ENCODE peak calls at places on chromosomes 2 and 18, in eight cellular contexts. I, M, P, S, X, A, J and F are unnamed samples.

GRCh38 chr2:133040175-133040574 is 370.2 kb upstream of the LYPD1 start:
- DNase-seq in I (no peak), M (no peak), P (no peak), S (no peak), X (no peak), A (no peak), J (no peak), F (no peak)

GRCh38 chr2:71072492-71072891 is 4.0 kb downstream of the NAGK start:
- DNase-seq in I (no peak), M (no peak), P (no peak), S (no peak), X (no peak), A (no peak), J (no peak), F (no peak)

GRCh38 chr2:62277688-62278087 is 81.8 kb downstream of the B3GNT2 start:
- DNase-seq in I (no peak), M (no peak), P (no peak), S (no peak), X (no peak), A (no peak), J (no peak), F (no peak)

GRCh38 chr18:75247601-75248421 is 37.2 kb downstream of the TSHZ1 start:
- DNase-seq in I (peak), M (no peak), P (peak), S (no peak), X (no peak), A (no peak), J (no peak), F (no peak)

GRCh38 chr2:39875914-39876267 is 96.8 kb upstream of the THUMPD2 start:
- DNase-seq in I (no peak), M (no peak), P (no peak), S (no peak), X (no peak), A (no peak), J (no peak), F (no peak)

GRCh38 chr2:241069821-241070281 is 32.2 kb downstream of the MTERF4 start:
- DNase-seq in I (no peak), M (no peak), P (no peak), S (no peak), X (no peak), A (no peak), J (peak), F (no peak)

GRCh38 chr2:168948621-168949212 is 47.6 kb downstream of the G6PC2 start:
- DNase-seq in I (peak), M (no peak), P (no peak), S (no peak), X (no peak), A (no peak), J (no peak), F (no peak)

GRCh38 chr2:224820283-224820991 is 104.3 kb upstream of the CCDC195 start:
- DNase-seq in I (no peak), M (no peak), P (no peak), S (no peak), X (no peak), A (no peak), J (no peak), F (no peak)

GRCh38 chr2:119366161-119366648 is 429 bp downstream of the C2orf76 start:
- DNase-seq in I (peak), M (no peak), P (peak), S (no peak), X (no peak), A (no peak), J (no peak), F (no peak)

GRCh38 chr2:160494243-160494642 is 636 bp upstream of the RBMS1 start:
- DNase-seq in I (peak), M (no peak), P (no peak), S (no peak), X (no peak), A (no peak), J (no peak), F (no peak)

GRCh38 chr2:196927318-196928225 is 1.1 kb upstream of the PGAP1 start:
- DNase-seq in I (peak), M (no peak), P (peak), S (no peak), X (no peak), A (peak), J (no peak), F (no peak)

GRCh38 chr18:47594063-47594462 is 336.4 kb downstream of the SMAD2 start:
- DNase-seq in I (no peak), M (no peak), P (no peak), S (no peak), X (no peak), A (no peak), J (no peak), F (no peak)

GRCh38 chr2:9408641-9409151 is 14.6 kb downstream of the ITGB1BP1 start:
- DNase-seq in I (no peak), M (no peak), P (no peak), S (no peak), X (no peak), A (no peak), J (peak), F (no peak)

GRCh38 chr2:84991404-84992151 is 20.6 kb downstream of the KCMF1 start:
- DNase-seq in I (peak), M (no peak), P (peak), S (no peak), X (no peak), A (no peak), J (no peak), F (no peak)

GRCh38 chr2:156182132-156182531 is 150.4 kb downstream of the NR4A2 start:
- DNase-seq in I (no peak), M (no peak), P (no peak), S (peak), X (no peak), A (no peak), J (no peak), F (no peak)

GRCh38 chr2:199704358-199705238 is 146.4 kb downstream of the FTCDNL1 start:
- DNase-seq in I (peak), M (no peak), P (no peak), S (no peak), X (no peak), A (peak), J (no peak), F (no peak)

GRCh38 chr18:38909972-38910371 is 1344.4 kb upstream of the CELF4 start:
- DNase-seq in I (no peak), M (no peak), P (no peak), S (no peak), X (no peak), A (no peak), J (no peak), F (no peak)

GRCh38 chr18:26685438-26686173 is 137.3 kb upstream of the KCTD1 start:
- DNase-seq in I (no peak), M (no peak), P (no peak), S (no peak), X (no peak), A (no peak), J (no peak), F (peak)

DNA sequence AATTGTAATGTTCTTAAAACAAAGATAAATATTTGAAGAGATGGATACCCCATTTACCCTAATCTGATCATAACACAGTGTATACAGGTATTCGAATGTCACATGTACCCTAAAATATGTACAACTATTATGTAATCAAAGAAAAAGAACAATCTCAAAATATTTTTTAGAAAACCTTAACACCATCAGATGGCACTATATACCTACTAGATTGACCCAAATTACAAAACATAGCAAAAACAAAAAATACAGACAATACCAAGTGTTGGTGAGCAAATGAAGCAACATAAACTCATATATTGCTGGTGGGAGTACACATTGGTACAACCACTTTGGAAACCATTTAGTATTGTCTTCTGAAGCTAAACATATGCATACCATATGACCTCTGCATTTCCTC is 55.6 kb downstream of the GDF7 start:
- DNase-seq in I (no peak), M (no peak), P (no peak), S (no peak), X (no peak), A (no peak), J (no peak), F (no peak)
- TF ChIP-seq CTCF in I (no peak), M (no peak), P (peak), S (no peak), X (no peak), A (no peak), J (no peak), F (no peak)

GRCh38 chr2:31886700-31887099 is 124.1 kb downstream of the MEMO1 start:
- DNase-seq in I (peak), M (no peak), P (no peak), S (no peak), X (no peak), A (no peak), J (no peak), F (no peak)
- TF ChIP-seq CTCF in I (peak), M (no peak), P (peak), S (peak), X (peak), A (no peak), J (peak), F (no peak)

GRCh38 chr18:77068890-77069312 is 63.7 kb downstream of the MBP start:
- DNase-seq in I (no peak), M (no peak), P (no peak), S (no peak), X (peak), A (no peak), J (no peak), F (no peak)

GRCh38 chr18:77066689-77067088 is 65.9 kb downstream of the MBP start:
- DNase-seq in I (no peak), M (no peak), P (no peak), S (no peak), X (no peak), A (no peak), J (no peak), F (no peak)

GRCh38 chr18:77068321-77068841 is 64.2 kb downstream of the MBP start:
- DNase-seq in I (peak), M (no peak), P (peak), S (no peak), X (no peak), A (no peak), J (no peak), F (no peak)

GRCh38 chr18:77066101-77066500 is 66.5 kb downstream of the MBP start:
- DNase-seq in I (no peak), M (no peak), P (no peak), S (no peak), X (no peak), A (no peak), J (no peak), F (no peak)

DNA sequence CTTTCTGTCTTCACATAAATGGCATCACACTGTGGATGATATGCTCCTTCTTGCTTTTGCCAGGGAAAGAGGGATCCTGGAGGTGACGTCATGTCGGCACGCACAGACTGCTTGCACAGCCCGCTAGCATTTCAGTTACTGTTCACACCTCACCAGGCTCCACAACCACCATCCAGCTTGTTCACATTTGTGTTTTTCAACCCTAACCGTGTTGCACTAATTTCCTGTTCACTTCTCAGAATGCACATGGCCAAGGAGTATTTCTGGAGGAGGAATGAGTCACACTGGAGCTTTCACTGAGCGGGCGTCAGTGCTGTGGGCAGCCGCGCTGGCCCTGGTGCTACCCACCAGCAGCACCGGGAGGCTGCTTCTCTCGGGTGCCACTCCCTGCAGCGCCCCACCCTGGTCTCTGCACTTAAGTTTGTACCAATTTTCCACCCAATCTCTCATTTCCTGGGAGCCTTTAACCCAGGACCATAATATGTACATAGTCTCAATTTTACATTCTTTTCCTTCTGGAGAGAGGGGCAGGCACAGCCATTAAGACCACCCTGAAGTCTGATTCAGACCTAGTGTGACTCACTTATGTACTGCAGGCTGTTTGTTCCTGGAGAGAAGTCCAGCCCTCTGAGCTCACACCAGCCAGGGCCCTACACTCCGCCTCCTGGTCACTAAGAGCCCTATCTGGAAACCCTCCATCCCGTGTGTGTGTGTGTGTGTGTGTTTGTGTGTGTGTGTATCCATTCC is 65.1 kb downstream of the MBP start:
- DNase-seq in I (peak), M (no peak), P (peak), S (no peak), X (peak), A (peak), J (no peak), F (no peak)
- TF ChIP-seq CTCF in I (peak), M (no peak), P (peak), S (no peak), X (peak), A (no peak), J (peak), F (no peak)

DNA sequence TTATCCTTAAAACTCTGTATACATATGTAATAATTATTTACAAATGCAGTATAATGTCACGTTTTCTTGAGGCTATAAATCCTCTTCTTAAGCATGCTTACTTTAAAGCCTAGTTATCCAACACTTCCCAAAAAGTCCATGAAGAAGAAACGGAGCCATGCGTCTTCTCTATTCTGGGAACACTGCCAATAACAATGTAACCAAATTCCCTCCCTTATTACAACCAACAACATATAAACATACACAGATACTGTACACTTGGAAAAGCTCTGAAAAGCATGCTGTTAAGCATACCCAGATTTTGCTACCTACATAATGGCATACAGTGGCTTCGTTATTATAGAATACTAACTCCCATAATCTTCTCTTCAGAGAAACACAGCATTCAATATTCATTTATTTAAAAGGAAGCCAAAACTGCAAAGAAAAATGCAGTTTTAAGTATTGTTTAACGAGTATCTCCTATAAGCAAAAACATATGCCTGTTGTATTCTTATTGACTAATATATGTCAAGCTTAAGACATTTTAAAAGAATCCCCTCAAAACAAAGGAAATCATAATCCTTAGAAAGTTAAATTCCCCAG is 83.5 kb downstream of the SLC25A12 start:
- DNase-seq in I (peak), M (no peak), P (no peak), S (no peak), X (no peak), A (no peak), J (no peak), F (no peak)
- TF ChIP-seq CTCF in I (no peak), M (no peak), P (no peak), S (no peak), X (no peak), A (no peak), J (no peak), F (no peak)